ENCODE peak calls at places on chromosome 6, in six cellular contexts. Q is lower lobe of right lung, T is heart right ventricle, W is IMR-90, B is fibroblast of lung, S is keratinocyte. O is an unnamed sample.

GRCh38 chr6:121437861-121438651 is 2.6 kb downstream of the GJA1 start:
- DNase-seq in W (peak; percentile 52), B (peak; percentile 44), S (peak; percentile 58), T (peak; percentile 30), Q (no peak), O (no peak)

GRCh38 chr6:27295301-27296079 is 16.6 kb downstream of the POM121L2 start:
- DNase-seq in S (peak; percentile 75), Q (no peak), W (peak; percentile 85), B (peak; percentile 66), T (no peak), O (no peak)

GRCh38 chr6:27280064-27280539 is 32.0 kb downstream of the POM121L2 start:
- DNase-seq in W (peak; percentile 53), T (no peak), B (peak; percentile 58), Q (no peak), S (no peak), O (no peak)

GRCh38 chr6:129812145-129812777 is 48.9 kb downstream of the TMEM244 start:
- DNase-seq in W (peak; percentile 24), T (no peak), Q (no peak), B (peak; percentile 59), S (no peak), O (no peak)

GRCh38 chr6:32439708-32440214 is at the start of gene HLA-DRA:
- DNase-seq in S (no peak), B (peak; percentile 48), W (peak; percentile 33), T (peak; percentile 69), Q (no peak), O (no peak)

GRCh38 chr6:33205172-33206026 is 944 bp downstream of the HSD17B8 start:
- DNase-seq in Q (no peak), B (no peak), T (no peak), W (peak; percentile 64), S (peak; percentile 76), O (peak; percentile 64)

GRCh38 chr6:153108320-153108719 is 22.8 kb downstream of the RGS17 start:
- DNase-seq in T (no peak), S (no peak), B (peak; percentile 60), W (no peak), Q (no peak), O (no peak)

GRCh38 chr6:1498491-1499113 is 109.2 kb downstream of the FOXF2 start:
- DNase-seq in Q (no peak), S (no peak), W (peak; percentile 38), T (no peak), B (peak; percentile 29), O (no peak)

GRCh38 chr6:38720295-38720694 is 5.2 kb downstream of the DNAH8 start:
- DNase-seq in Q (no peak), S (no peak), T (no peak), B (no peak), W (peak; percentile 10), O (no peak)

GRCh38 chr6:16157909-16158308 is 29.0 kb downstream of the MYLIP start:
- DNase-seq in T (peak; percentile 44), B (no peak), S (no peak), Q (no peak), W (no peak), O (no peak)

GRCh38 chr6:17418281-17419188 is 25.1 kb downstream of the CAP2 start:
- DNase-seq in T (no peak), B (no peak), Q (no peak), S (peak; percentile 21), W (peak; percentile 53), O (no peak)

GRCh38 chr6:43806041-43806757 is 36.2 kb downstream of the VEGFA start:
- DNase-seq in B (no peak), S (no peak), Q (no peak), W (no peak), T (no peak), O (no peak)

GRCh38 chr6:20444786-20445271 is 43.1 kb downstream of the E2F3 start:
- DNase-seq in T (no peak), Q (no peak), W (peak; percentile 28), B (no peak), S (no peak), O (no peak)

GRCh38 chr6:134714679-134715078 is 235.2 kb downstream of the ALDH8A1 start:
- DNase-seq in B (peak; percentile 84), T (no peak), Q (peak; percentile 89), W (peak; percentile 35), S (no peak), O (no peak)

GRCh38 chr6:110581682-110582081 is 105.3 kb upstream of the SLC22A16 start:
- DNase-seq in T (no peak), Q (no peak), B (no peak), W (no peak), S (no peak), O (no peak)

GRCh38 chr6:165049362-165049761 is 260.0 kb downstream of the C6orf118 start:
- DNase-seq in B (no peak), W (no peak), S (no peak), Q (no peak), T (peak; percentile 11), O (no peak)

GRCh38 chr6:26233608-26234420 is 131.2 kb upstream of the BTN3A2 start:
- DNase-seq in S (no peak), B (peak; percentile 70), Q (peak; percentile 74), T (peak; percentile 37), W (peak; percentile 63), O (no peak)

GRCh38 chr6:156731436-156731835 is 45.7 kb upstream of the ARID1B start:
- DNase-seq in W (peak; percentile 86), S (no peak), T (no peak), B (peak; percentile 74), Q (no peak), O (no peak)

GRCh38 chr6:102114402-102114801 is 720.9 kb downstream of the GRIK2 start:
- DNase-seq in S (no peak), Q (no peak), T (no peak), B (no peak), W (no peak), O (no peak)

GRCh38 chr6:77587963-77588362 is 64.9 kb upstream of the MEI4 start:
- DNase-seq in Q (no peak), S (no peak), T (no peak), B (no peak), W (no peak), O (no peak)
- TF ChIP-seq CTCF in Q (no peak), S (no peak), T (no peak), B (no peak), W (no peak), O (no peak)

GRCh38 chr6:119346914-119347313 is 2.6 kb downstream of the MAN1A1 start:
- DNase-seq in B (no peak), W (no peak), T (no peak), Q (no peak), S (no peak), O (no peak)
- H3K27me3 ChIP-seq in B (no peaks in the 10 kb centered on the region), W (no peaks in the 10 kb centered on the region), T (no peaks in the 10 kb centered on the region), Q (no peaks in the 10 kb centered on the region), S (no peaks in the 10 kb centered on the region), O (peaks cover 2% of the 10 kb centered on the region)

GRCh38 chr6:108556864-108557493 is 3.7 kb upstream of the FOXO3 start:
- DNase-seq in B (peak; percentile 85), Q (no peak), W (peak; percentile 94), T (no peak), S (no peak), O (no peak)
- TF ChIP-seq CTCF in B (no peak), Q (no peak), W (no peak), T (no peak), S (no peak), O (no peak)

GRCh38 chr6:70289299-70289698 is 13.6 kb downstream of the COL9A1 start:
- DNase-seq in Q (no peak), S (no peak), B (no peak), T (no peak), W (no peak), O (no peak)

GRCh38 chr6:70298070-70298469 is 4.8 kb downstream of the COL9A1 start:
- DNase-seq in Q (no peak), T (no peak), S (no peak), W (no peak), B (no peak), O (no peak)

DNA sequence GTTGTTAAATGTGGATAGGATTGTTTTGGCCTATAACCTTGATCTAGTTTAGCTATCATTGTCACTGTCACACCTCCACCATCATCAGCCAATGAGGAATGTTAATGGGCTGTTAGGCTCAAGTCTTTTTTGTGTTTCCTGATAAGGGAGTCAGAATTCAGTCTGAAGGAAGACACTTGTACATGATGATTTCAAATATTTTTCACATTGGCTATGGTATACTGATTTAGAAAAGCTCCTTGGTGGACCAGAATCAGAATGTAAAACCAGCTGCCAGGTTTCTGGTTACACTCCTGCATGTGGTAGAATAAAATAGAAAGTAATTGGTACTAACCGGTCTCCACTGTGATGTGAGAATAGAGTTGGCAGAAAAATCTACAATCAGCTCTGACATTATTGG is 10.7 kb downstream of the COL9A1 start:
- DNase-seq in W (no peak), Q (no peak), B (no peak), T (no peak), S (no peak), O (no peak)
- H3K27me3 ChIP-seq in W (peaks cover 2% of the 10 kb centered on the region), Q (no peaks in the 10 kb centered on the region), B (no peaks in the 10 kb centered on the region), T (no peaks in the 10 kb centered on the region), S (peaks cover 36% of the 10 kb centered on the region), O (no peaks in the 10 kb centered on the region)

GRCh38 chr6:115782612-115783011 is 278.1 kb downstream of the FRK start:
- DNase-seq in B (no peak), S (no peak), W (no peak), Q (no peak), T (no peak), O (no peak)
- TF ChIP-seq CTCF in B (no peak), S (no peak), W (no peak), Q (no peak), T (no peak), O (no peak)

GRCh38 chr6:395432-396125 is 4.0 kb downstream of the IRF4 start:
- DNase-seq in W (no peak), B (no peak), T (no peak), S (no peak), Q (no peak), O (no peak)
- H3K27me3 ChIP-seq in W (peaks cover 85% of the 10 kb centered on the region), B (peaks cover 42% of the 10 kb centered on the region), T (peaks cover 69% of the 10 kb centered on the region), S (peaks cover 58% of the 10 kb centered on the region), Q (peaks cover 53% of the 10 kb centered on the region), O (peaks cover 62% of the 10 kb centered on the region)

GRCh38 chr6:143803769-143804540 is 39.2 kb upstream of the LTV1 start:
- DNase-seq in W (no peak), S (no peak), B (no peak), T (no peak), Q (no peak), O (no peak)

GRCh38 chr6:143806282-143807102 is 36.6 kb upstream of the LTV1 start:
- DNase-seq in S (no peak), Q (peak; percentile 59), T (peak; percentile 18), B (peak; percentile 67), W (peak; percentile 88), O (peak; percentile 29)

GRCh38 chr6:143805832-143806281 is 37.3 kb upstream of the LTV1 start:
- DNase-seq in Q (no peak), B (peak; percentile 60), S (no peak), W (peak; percentile 80), T (no peak), O (no peak)

GRCh38 chr6:143804835-143805239 is 38.3 kb upstream of the LTV1 start:
- DNase-seq in T (no peak), W (no peak), Q (no peak), S (no peak), B (no peak), O (no peak)

DNA sequence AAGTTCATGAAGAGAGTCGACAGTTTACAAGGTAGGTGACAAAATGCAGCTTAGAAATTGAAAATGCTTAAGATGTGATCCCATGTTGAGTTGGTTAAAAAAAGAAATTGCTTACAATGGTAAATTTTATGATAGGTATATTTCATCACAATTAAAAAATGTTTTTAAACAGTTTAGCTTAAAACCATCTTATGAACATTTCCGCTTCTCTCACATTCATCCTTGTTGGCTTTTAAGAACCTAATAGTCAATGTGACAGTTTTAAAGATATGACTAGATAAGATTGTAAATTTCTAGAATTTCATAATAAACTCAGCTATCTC is 36.1 kb upstream of the LTV1 start:
- DNase-seq in T (no peak), W (no peak), Q (no peak), B (no peak), S (no peak), O (no peak)
- TF ChIP-seq CTCF in T (no peak), W (no peak), Q (no peak), B (no peak), S (no peak), O (no peak)